ENCODE peak calls at places on chromosomes 12 and 14, in four cellular contexts. Y, R, K and T are unnamed samples.

GRCh38 chr14:68306934-68307758 is 485.7 kb downstream of the ZFP36L1 start:
- DNase-seq in K (no peak), Y (no peak), R (no peak), T (peak; percentile 48)

GRCh38 chr14:23646648-23647549 is 10.7 kb downstream of the DHRS2 start:
- DNase-seq in K (no peak), Y (no peak), R (no peak), T (peak; percentile 76)

GRCh38 chr12:2064078-2064507 is 11.3 kb downstream of the CACNA1C start:
- DNase-seq in R (no peak), K (peak; percentile 8), Y (no peak), T (no peak)

GRCh38 chr12:64893961-64894360 is 69.5 kb downstream of the TBC1D30 start:
- DNase-seq in K (no peak), Y (no peak), R (no peak), T (no peak)

GRCh38 chr12:75870878-75871277 is 160.7 kb downstream of the PHLDA1 start:
- DNase-seq in Y (no peak), K (no peak), R (no peak), T (no peak)

GRCh38 chr12:106903241-106903950 is 52.3 kb upstream of the TMEM263 start:
- DNase-seq in R (peak; percentile 90), Y (peak; percentile 87), K (peak; percentile 93), T (peak; percentile 33)

GRCh38 chr12:109944975-109945374 is 44.9 kb downstream of the TCHP start:
- DNase-seq in K (no peak), R (peak; percentile 78), Y (no peak), T (peak; percentile 58)

GRCh38 chr12:27970391-27970980 is 2.0 kb downstream of the PTHLH start:
- DNase-seq in Y (no peak), R (peak; percentile 40), K (no peak), T (no peak)

GRCh38 chr12:46372852-46373302 is 304 bp upstream of the SLC38A2 start:
- DNase-seq in R (peak; percentile 96), K (peak; percentile 96), Y (no peak), T (no peak)

GRCh38 chr12:5718680-5719079 is 226.4 kb downstream of the ANO2 start:
- DNase-seq in K (no peak), Y (no peak), R (no peak), T (no peak)

GRCh38 chr14:54901380-54902142 is 1.1 kb downstream of the GCH1 start:
- DNase-seq in R (no peak), Y (peak; percentile 15), K (no peak), T (no peak)

GRCh38 chr14:61064866-61065265 is 83.8 kb downstream of the SLC38A6 start:
- DNase-seq in R (no peak), K (no peak), Y (no peak), T (no peak)
- TF ChIP-seq MAX in R (no peak), K (no peak), Y (no peak), T (no peak)

GRCh38 chr14:94115068-94115591 is 4.6 kb downstream of the IFI27 start:
- DNase-seq in K (no peak), R (no peak), Y (no peak), T (no peak)
- TF ChIP-seq HMGXB4 in K (no peak), R (no peak), Y (no peak), T (no peak)

GRCh38 chr12:70645494-70646317 is 8.5 kb upstream of the PTPRB start:
- DNase-seq in K (peak; percentile 62), R (no peak), Y (peak; percentile 60), T (peak; percentile 41)
- TF ChIP-seq MAX in K (no peak), R (no peak), Y (peak; percentile 71), T (no peak)

GRCh38 chr12:3129301-3130052 is 52.3 kb downstream of the TSPAN9 start:
- DNase-seq in K (no peak), R (no peak), Y (no peak), T (no peak)
- TF ChIP-seq HMGXB4 in K (no peak), R (no peak), Y (no peak), T (no peak)

GRCh38 chr14:22388669-22389625 is 200.1 kb downstream of the DAD1 start:
- DNase-seq in Y (peak; percentile 13), R (no peak), K (no peak), T (peak; percentile 67)

GRCh38 chr14:22384974-22385526 is 204.0 kb downstream of the DAD1 start:
- DNase-seq in Y (no peak), R (no peak), K (no peak), T (no peak)

GRCh38 chr14:22384167-22384549 is 204.9 kb downstream of the DAD1 start:
- DNase-seq in K (no peak), R (no peak), Y (no peak), T (no peak)

GRCh38 chr14:22387776-22388241 is 201.2 kb downstream of the DAD1 start:
- DNase-seq in K (no peak), R (no peak), Y (no peak), T (no peak)

GRCh38 chr14:22386924-22387775 is 201.9 kb downstream of the DAD1 start:
- DNase-seq in Y (peak; percentile 82), R (peak; percentile 72), K (peak; percentile 56), T (peak; percentile 88)
- TF ChIP-seq MAX in Y (no peak), R (no peak), K (no peak), T (peak; percentile 22)

GRCh38 chr12:114869091-114869834 is 185.3 kb upstream of the TBX3 start:
- DNase-seq in K (no peak), Y (no peak), R (peak; percentile 22), T (no peak)
- TF ChIP-seq HMGXB4 in K (no peak), Y (no peak), R (no peak), T (no peak)

GRCh38 chr14:98010791-98011190 is 1213.6 kb downstream of the VRK1 start:
- DNase-seq in R (no peak), Y (no peak), K (no peak), T (no peak)

GRCh38 chr14:98008381-98009113 is 1211.4 kb downstream of the VRK1 start:
- DNase-seq in Y (no peak), R (no peak), K (no peak), T (no peak)

GRCh38 chr14:98006008-98006407 is 1208.8 kb downstream of the VRK1 start:
- DNase-seq in R (no peak), Y (no peak), K (no peak), T (no peak)
- TF ChIP-seq MAX in R (no peak), Y (no peak), K (no peak), T (no peak)

GRCh38 chr14:73283592-73284379 is 46.5 kb downstream of the PAPLN start:
- DNase-seq in R (peak; percentile 45), K (no peak), Y (no peak), T (no peak)
- TF ChIP-seq HMGXB4 in R (no peak), K (no peak), Y (no peak), T (no peak)

GRCh38 chr12:52901715-52902541 is 2.9 kb downstream of the KRT8 start:
- DNase-seq in K (no peak), R (no peak), Y (no peak), T (no peak)

GRCh38 chr12:52906049-52906645 is 1.3 kb upstream of the KRT8 start:
- DNase-seq in K (no peak), Y (no peak), R (no peak), T (no peak)

GRCh38 chr12:52900896-52901714 is 3.8 kb downstream of the KRT8 start:
- DNase-seq in R (no peak), Y (no peak), K (no peak), T (peak; percentile 34)

GRCh38 chr12:52903855-52904508 is 894 bp downstream of the KRT8 start:
- DNase-seq in Y (peak; percentile 56), K (peak; percentile 88), R (peak; percentile 67), T (peak; percentile 87)

GRCh38 chr12:52903285-52903854 is 1.5 kb downstream of the KRT8 start:
- DNase-seq in Y (peak; percentile 50), K (peak; percentile 88), R (peak; percentile 90), T (peak; percentile 69)
- TF ChIP-seq MAX in Y (no peak), K (no peak), R (no peak), T (peak; percentile 19)

DNA sequence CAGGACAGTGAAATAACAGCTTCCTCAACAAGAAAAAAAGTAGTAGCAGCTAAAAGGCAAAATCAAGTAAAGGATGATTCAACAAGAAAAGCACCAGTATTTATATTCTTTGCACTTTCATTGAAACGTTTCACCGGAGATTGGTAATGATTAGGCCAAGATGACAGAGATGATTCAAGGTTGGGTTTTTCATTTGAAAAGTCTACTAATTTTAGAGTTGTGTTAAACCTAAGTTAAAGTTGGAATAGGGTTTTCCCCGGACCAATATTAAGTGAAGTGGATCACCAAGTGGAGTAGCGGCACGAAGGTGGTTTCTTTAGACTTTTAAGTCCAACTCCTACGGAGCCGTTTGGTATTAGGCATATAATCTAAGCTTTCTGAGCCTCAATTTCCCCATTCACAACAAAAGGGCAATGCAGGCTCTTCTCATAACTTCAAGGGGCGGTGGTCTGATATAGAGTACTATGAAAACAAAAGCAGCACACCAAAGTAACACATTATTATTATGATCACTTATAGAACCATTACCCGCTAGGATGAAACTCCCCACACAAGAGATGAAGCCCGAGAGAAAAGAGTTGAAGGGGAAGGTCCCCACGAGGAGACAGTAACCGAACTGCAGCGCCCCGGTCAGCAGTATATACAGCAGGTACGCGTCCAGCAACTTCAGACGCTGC is 467 bp downstream of the DAD1 start:
- DNase-seq in R (no peak), Y (no peak), K (no peak), T (no peak)
- TF ChIP-seq HMGXB4 in R (no peak), Y (no peak), K (no peak), T (no peak)